ENCODE peak calls at places on chromosomes 12 and 14, in ten cellular contexts. I is stomach, O is A549, F is ovary, G is suprapubic skin, J is H1, H is SK-N-SH, V is transverse colon, B is K562, Y is HepG2. C is an unnamed sample. For H3K9me3, the result is how much of the 10 kb centered on the place peaks cover.

GRCh38 chr14:69317780-69318179 is 57.8 kb downstream of the GALNT16 start:
- DNase-seq in I (no peak), O (no peak), F (no peak), G (peak), J (peak), H (no peak), V (peak), B (no peak), Y (no peak), C (no peak)

GRCh38 chr12:9646794-9647622 is 22.5 kb upstream of the CLEC2D start:
- DNase-seq in I (no peak), O (peak), F (no peak), G (no peak), J (no peak), H (no peak), V (no peak), B (peak), Y (no peak), C (no peak)

GRCh38 chr14:64968651-64969050 is 3.5 kb downstream of the RAB15 start:
- DNase-seq in I (no peak), O (no peak), F (no peak), G (no peak), J (no peak), H (no peak), V (no peak), B (peak), Y (no peak), C (no peak)

GRCh38 chr12:109459247-109459646 is 17.9 kb downstream of the KCTD10 start:
- DNase-seq in I (no peak), O (no peak), F (no peak), G (no peak), J (no peak), H (no peak), V (no peak), B (no peak), Y (no peak), C (no peak)

GRCh38 chr14:105486333-105486973 is at the start of gene CRIP1:
- DNase-seq in I (no peak), O (no peak), F (no peak), G (no peak), J (no peak), H (no peak), V (no peak), B (no peak), Y (no peak), C (no peak)

GRCh38 chr12:62606654-62607053 is 140.0 kb downstream of the MON2 start:
- DNase-seq in I (no peak), O (peak), F (no peak), G (no peak), J (no peak), H (no peak), V (no peak), B (no peak), Y (no peak), C (no peak)

GRCh38 chr12:7091171-7091570 is 1.1 kb downstream of the C1R start:
- DNase-seq in I (no peak), O (no peak), F (peak), G (peak), J (no peak), H (no peak), V (no peak), B (no peak), Y (no peak), C (no peak)

GRCh38 chr14:100422556-100423420 is 99.6 kb downstream of the SLC25A47 start:
- DNase-seq in I (no peak), O (no peak), F (no peak), G (no peak), J (no peak), H (no peak), V (no peak), B (no peak), Y (no peak), C (peak)

GRCh38 chr14:52175982-52176502 is 91.5 kb upstream of the PTGDR start:
- DNase-seq in I (no peak), O (no peak), F (no peak), G (no peak), J (no peak), H (no peak), V (peak), B (no peak), Y (no peak), C (no peak)
- TF ChIP-seq EP300 in I (no peak), O (no peak), F (no peak), G (no peak), J (no peak), H (no peak), V (no peak), B (no peak), Y (no peak), C (no peak)

GRCh38 chr12:130079254-130079653 is 83.0 kb upstream of the FZD10 start:
- DNase-seq in I (no peak), O (peak), F (no peak), G (no peak), J (no peak), H (no peak), V (no peak), B (no peak), Y (no peak), C (no peak)
- H3K9me3 ChIP-seq in I (under half), O (under half), F (under half), G (under half), J (under half), H (under half), V (under half), B (under half), Y (under half), C (under half)

GRCh38 chr14:98695809-98696208 is 576.2 kb downstream of the BCL11B start:
- DNase-seq in I (no peak), O (no peak), F (no peak), G (no peak), J (no peak), H (no peak), V (no peak), B (no peak), Y (no peak), C (no peak)

GRCh38 chr14:98694541-98694940 is 577.5 kb downstream of the BCL11B start:
- DNase-seq in I (no peak), O (no peak), F (no peak), G (no peak), J (no peak), H (no peak), V (no peak), B (no peak), Y (no peak), C (no peak)

GRCh38 chr14:98689936-98690335 is 582.1 kb downstream of the BCL11B start:
- DNase-seq in I (no peak), O (no peak), F (no peak), G (no peak), J (no peak), H (no peak), V (no peak), B (no peak), Y (no peak), C (no peak)

GRCh38 chr14:98688446-98688845 is 583.6 kb downstream of the BCL11B start:
- DNase-seq in I (no peak), O (no peak), F (no peak), G (no peak), J (no peak), H (no peak), V (no peak), B (no peak), Y (no peak), C (no peak)

GRCh38 chr14:98692832-98693231 is 579.2 kb downstream of the BCL11B start:
- DNase-seq in I (no peak), O (no peak), F (no peak), G (no peak), J (no peak), H (no peak), V (no peak), B (no peak), Y (no peak), C (no peak)
- TF ChIP-seq EP300 in I (no peak), O (no peak), F (no peak), G (no peak), J (no peak), H (no peak), V (no peak), B (no peak), Y (no peak), C (no peak)

GRCh38 chr12:34336619-34337465 is 314.5 kb downstream of the ALG10 start:
- DNase-seq in I (no peak), O (peak), F (no peak), G (no peak), J (no peak), H (peak), V (no peak), B (peak), Y (no peak), C (no peak)
- H3K9me3 ChIP-seq in I (half or more), O (under half), F (under half), G (under half), J (half or more), H (under half), V (under half), B (under half), Y (under half), C (under half)

DNA sequence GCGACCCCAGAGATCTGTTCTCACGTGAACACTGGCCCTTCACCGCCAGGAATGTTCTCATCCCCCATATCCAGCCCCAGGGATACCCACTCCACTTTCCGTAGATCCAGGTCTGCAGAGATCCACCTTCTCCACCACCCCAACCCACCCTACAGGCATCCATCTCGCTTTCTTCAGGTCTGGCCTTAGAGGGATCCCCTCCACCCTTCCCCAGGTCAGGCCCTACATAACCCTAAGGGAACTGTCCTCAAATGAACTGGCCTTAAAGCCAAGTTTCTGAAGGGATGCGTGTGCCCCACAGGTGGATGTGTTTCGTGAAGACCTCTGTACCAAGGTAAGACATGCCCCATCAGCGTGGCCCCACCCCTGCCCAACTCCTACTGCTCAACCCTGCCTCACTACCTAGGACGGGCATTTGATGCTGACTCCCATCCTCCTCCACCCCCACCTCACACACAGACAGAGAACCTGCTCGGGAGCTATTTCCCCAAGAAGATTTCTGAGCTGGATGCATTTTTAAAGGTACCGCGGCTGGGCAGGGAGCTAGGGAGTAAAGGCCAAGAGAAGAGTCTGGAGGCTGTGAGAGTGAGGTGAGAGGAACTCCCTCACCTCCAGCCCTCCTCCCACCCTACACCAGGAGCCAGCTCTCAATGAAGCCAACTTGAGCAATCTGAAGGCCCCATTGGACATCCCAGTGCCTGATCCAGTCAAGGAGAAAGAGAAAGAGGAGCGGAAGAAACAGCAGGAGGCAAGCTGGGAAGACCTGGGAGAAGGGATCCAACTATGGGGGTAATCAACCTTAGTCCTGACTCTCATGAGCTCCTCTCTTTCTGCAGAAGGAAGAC is 912 bp downstream of the PSME1 start:
- DNase-seq in I (no peak), O (no peak), F (no peak), G (no peak), J (no peak), H (no peak), V (no peak), B (no peak), Y (no peak), C (no peak)
- TF ChIP-seq EP300 in I (no peak), O (no peak), F (no peak), G (no peak), J (no peak), H (no peak), V (no peak), B (no peak), Y (no peak), C (no peak)

GRCh38 chr12:56867216-56867615 is 67.0 kb downstream of the SDR9C7 start:
- DNase-seq in I (no peak), O (no peak), F (no peak), G (no peak), J (no peak), H (no peak), V (no peak), B (no peak), Y (no peak), C (no peak)
- H3K9me3 ChIP-seq in I (under half), O (half or more), F (under half), G (under half), J (half or more), H (under half), V (under half), B (under half), Y (half or more), C (under half)

DNA sequence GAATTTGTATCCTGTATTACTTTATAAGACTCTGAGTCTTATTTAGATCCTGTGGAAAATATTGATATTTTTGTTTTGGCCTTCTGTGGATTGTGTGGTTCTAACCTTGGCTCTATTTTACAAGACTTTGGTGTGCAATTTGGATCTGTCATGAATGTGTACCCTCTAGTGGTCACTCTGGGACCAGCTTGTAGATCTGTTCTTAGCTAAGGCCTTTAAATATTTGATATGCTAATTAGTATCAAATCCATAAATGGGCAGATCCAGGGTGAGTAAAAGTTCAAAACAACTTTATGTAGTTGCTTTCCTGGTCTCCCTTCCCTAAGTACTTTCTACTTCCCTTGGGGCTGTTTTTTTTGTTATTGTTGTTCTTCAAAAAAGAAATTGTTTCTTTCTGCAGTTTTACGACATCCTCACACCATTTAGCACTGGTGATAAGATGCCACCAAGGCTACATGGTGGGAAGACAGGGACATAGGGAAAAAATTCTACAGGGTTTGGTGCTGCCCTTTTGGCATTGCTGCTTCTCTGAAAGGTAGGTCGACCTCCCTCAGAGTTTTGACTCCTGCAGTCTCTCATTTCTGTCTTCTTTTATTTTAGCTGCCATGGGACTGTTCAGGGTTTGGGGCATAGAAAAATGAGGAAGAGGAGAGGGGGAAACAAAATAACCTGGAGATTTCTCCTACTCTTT is 238.5 kb downstream of the GPHN start:
- DNase-seq in I (no peak), O (peak), F (no peak), G (no peak), J (no peak), H (peak), V (no peak), B (no peak), Y (peak), C (no peak)
- TF ChIP-seq EP300 in I (no peak), O (no peak), F (no peak), G (no peak), J (no peak), H (no peak), V (no peak), B (no peak), Y (no peak), C (no peak)

GRCh38 chr12:124162151-124163110 is 132.5 kb upstream of the RFLNA start:
- DNase-seq in I (peak), O (peak), F (no peak), G (no peak), J (no peak), H (no peak), V (peak), B (no peak), Y (no peak), C (no peak)

GRCh38 chr12:124167141-124167540 is 127.8 kb upstream of the RFLNA start:
- DNase-seq in I (no peak), O (no peak), F (no peak), G (no peak), J (no peak), H (no peak), V (no peak), B (no peak), Y (no peak), C (no peak)

GRCh38 chr12:124168016-124168415 is 126.9 kb upstream of the RFLNA start:
- DNase-seq in I (no peak), O (no peak), F (no peak), G (no peak), J (no peak), H (no peak), V (no peak), B (no peak), Y (no peak), C (no peak)

GRCh38 chr12:124169577-124169976 is 125.3 kb upstream of the RFLNA start:
- DNase-seq in I (no peak), O (no peak), F (no peak), G (no peak), J (no peak), H (no peak), V (no peak), B (peak), Y (no peak), C (no peak)

DNA sequence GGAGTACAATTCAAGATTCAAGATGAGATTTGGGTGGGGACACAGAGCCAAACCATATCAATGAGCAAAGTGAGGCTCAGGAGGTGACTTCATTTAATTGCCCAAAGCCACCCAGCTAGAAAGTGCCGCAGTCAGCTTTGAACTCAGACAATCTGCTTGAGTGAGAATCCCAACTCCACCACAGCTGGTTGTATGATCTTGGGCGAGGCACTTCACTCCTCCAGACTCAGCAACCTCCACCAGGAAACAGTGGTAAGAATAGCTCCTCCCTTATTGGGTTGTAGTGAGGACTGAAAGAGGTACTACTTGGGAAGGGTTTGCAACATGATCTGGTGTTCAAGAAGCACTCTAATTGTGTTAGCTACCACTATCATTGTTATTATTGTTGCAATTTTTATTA is 129.2 kb upstream of the RFLNA start:
- DNase-seq in I (no peak), O (no peak), F (no peak), G (no peak), J (no peak), H (no peak), V (no peak), B (no peak), Y (no peak), C (no peak)
- H3K9me3 ChIP-seq in I (under half), O (under half), F (under half), G (under half), J (under half), H (under half), V (under half), B (under half), Y (under half), C (under half)

DNA sequence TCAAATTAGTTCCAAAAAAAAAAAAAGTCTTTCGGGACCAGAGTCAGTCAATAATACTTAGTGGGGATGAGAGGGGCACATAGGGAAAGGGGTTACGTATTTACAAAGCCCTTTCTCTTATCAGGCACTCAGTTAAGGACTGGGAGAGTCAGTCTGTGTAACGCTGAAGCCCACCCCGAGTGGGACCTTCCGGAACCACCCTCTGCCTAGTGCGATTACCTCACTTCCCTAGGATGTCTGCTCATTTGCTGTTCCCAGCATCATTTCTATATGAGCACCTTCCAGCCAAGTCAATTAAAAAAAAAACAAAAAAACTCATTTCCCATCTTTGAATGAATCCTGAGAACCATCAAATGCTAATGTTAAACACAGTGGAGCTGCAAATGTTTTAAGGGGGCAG is 76.9 kb downstream of the BMP4 start:
- DNase-seq in I (no peak), O (no peak), F (no peak), G (no peak), J (no peak), H (no peak), V (no peak), B (no peak), Y (no peak), C (no peak)
- TF ChIP-seq EP300 in I (no peak), O (no peak), F (no peak), G (no peak), J (no peak), H (no peak), V (no peak), B (no peak), Y (no peak), C (no peak)

C was measured in sigmoid colon.